ENCODE peak calls at places on chromosomes 3 and 15, in eight cellular contexts. K, T, P, E, L, A, N and M are unnamed samples.

GRCh38 chr3:128763967-128764366 is 38.0 kb downstream of the RAB7A start:
- DNase-seq in A (no peak), N (no peak), E (no peak), L (peak), K (no peak), P (no peak), T (no peak), M (no peak)

GRCh38 chr15:60476713-60477112 is 2.2 kb downstream of the ICE2 start:
- DNase-seq in L (no peak), T (no peak), N (no peak), P (no peak), K (no peak), E (no peak), A (no peak), M (no peak)

GRCh38 chr15:37019479-37020433 is 80.6 kb downstream of the MEIS2 start:
- DNase-seq in A (no peak), E (no peak), K (no peak), L (no peak), N (no peak), T (no peak), P (no peak), M (no peak)

GRCh38 chr3:177789500-177789899 is 592.2 kb upstream of the TBL1XR1 start:
- DNase-seq in A (no peak), K (no peak), E (no peak), T (no peak), N (no peak), L (no peak), P (no peak), M (no peak)

GRCh38 chr3:76096036-76096435 is 310.7 kb upstream of the ZNF717 start:
- DNase-seq in K (no peak), N (no peak), P (no peak), E (no peak), A (no peak), L (no peak), T (no peak), M (no peak)

GRCh38 chr3:16945330-16945729 is 60.6 kb downstream of the PLCL2 start:
- DNase-seq in P (no peak), A (no peak), E (no peak), T (no peak), K (no peak), L (no peak), N (no peak), M (no peak)

GRCh38 chr15:25982736-25983135 is 119.6 kb upstream of the ATP10A start:
- DNase-seq in E (no peak), P (no peak), T (no peak), L (no peak), K (no peak), A (no peak), N (no peak), M (no peak)

GRCh38 chr3:52532838-52533622 is 627 bp downstream of the NT5DC2 start:
- DNase-seq in N (peak), P (no peak), E (peak), T (peak), A (no peak), L (no peak), K (peak), M (no peak)

GRCh38 chr15:35060591-35060990 is 24.5 kb downstream of the NANOGP8 start:
- DNase-seq in N (no peak), E (no peak), A (no peak), P (no peak), T (no peak), L (no peak), K (no peak), M (no peak)

GRCh38 chr3:59563966-59564365 is 514.1 kb upstream of the CFAP20DC start:
- DNase-seq in L (no peak), N (no peak), K (no peak), A (no peak), P (no peak), T (no peak), E (no peak), M (no peak)

GRCh38 chr3:71881041-71881440 is 96.1 kb upstream of the PROK2 start:
- DNase-seq in L (no peak), E (no peak), K (no peak), P (no peak), T (peak), A (no peak), N (no peak), M (no peak)

GRCh38 chr3:141407043-141407442 is 38.7 kb downstream of the ZBTB38 start:
- DNase-seq in L (no peak), A (no peak), P (no peak), T (no peak), N (no peak), E (no peak), K (no peak), M (no peak)

GRCh38 chr3:65130782-65131181 is 443.0 kb upstream of the ADAMTS9 start:
- DNase-seq in A (no peak), N (no peak), K (no peak), L (no peak), E (no peak), T (no peak), P (no peak), M (no peak)

GRCh38 chr15:41950127-41950483 is 22.3 kb downstream of the EHD4 start:
- DNase-seq in L (no peak), K (no peak), P (no peak), N (no peak), T (no peak), E (no peak), A (no peak), M (no peak)

GRCh38 chr3:46702246-46703012 is 1.2 kb downstream of the TMIE start:
- DNase-seq in A (no peak), T (no peak), P (no peak), L (no peak), K (peak), E (peak), N (no peak), M (no peak)

GRCh38 chr3:186789554-186790260 is 6.3 kb downstream of the EIF4A2 start:
- DNase-seq in E (no peak), K (no peak), L (no peak), N (no peak), T (no peak), A (no peak), P (no peak), M (no peak)

GRCh38 chr15:39242345-39242744 is 338.5 kb upstream of the THBS1 start:
- DNase-seq in T (no peak), A (no peak), P (no peak), K (peak), E (no peak), N (no peak), L (no peak), M (peak)

GRCh38 chr15:53072077-53072476 is 281.9 kb upstream of the ONECUT1 start:
- DNase-seq in A (no peak), L (no peak), E (no peak), P (no peak), N (peak), T (peak), K (no peak), M (no peak)

GRCh38 chr3:36707623-36708409 is 56.5 kb downstream of the DCLK3 start:
- DNase-seq in T (no peak), E (no peak), P (no peak), L (no peak), K (no peak), N (peak), A (peak), M (no peak)

GRCh38 chr15:90315276-90315982 is 36.7 kb upstream of the ZNF774 start:
- DNase-seq in A (no peak), P (no peak), N (no peak), K (peak), E (peak), L (no peak), T (peak), M (no peak)

GRCh38 chr15:85543741-85544155 is 163.3 kb downstream of the AKAP13 start:
- DNase-seq in A (no peak), N (peak), P (no peak), K (peak), L (no peak), E (peak), T (peak), M (no peak)

GRCh38 chr3:168077091-168077490 is 18.6 kb downstream of the GOLIM4 start:
- DNase-seq in T (no peak), P (no peak), N (no peak), K (no peak), L (no peak), A (no peak), E (no peak), M (no peak)

GRCh38 chr15:33226559-33227181 is 32.2 kb upstream of the FMN1 start:
- DNase-seq in P (peak), N (peak), A (peak), K (peak), E (peak), T (peak), L (peak), M (no peak)

GRCh38 chr3:18649666-18650363 is 224.7 kb upstream of the SATB1 start:
- DNase-seq in N (peak), P (no peak), L (peak), K (no peak), T (no peak), A (no peak), E (no peak), M (no peak)

GRCh38 chr3:46454209-46454595 is 10.5 kb downstream of the LTF start:
- DNase-seq in K (no peak), N (no peak), L (no peak), P (no peak), T (no peak), E (no peak), A (no peak), M (no peak)

GRCh38 chr15:43293402-43293801 is 26.7 kb upstream of the TGM5 start:
- DNase-seq in L (no peak), A (no peak), P (no peak), K (no peak), T (no peak), E (no peak), N (no peak), M (no peak)

GRCh38 chr15:73786518-73786917 is 33.4 kb upstream of the INSYN1 start:
- DNase-seq in L (no peak), K (no peak), P (no peak), T (no peak), N (no peak), A (no peak), E (no peak), M (no peak)

GRCh38 chr3:14923476-14923875 is 23.9 kb upstream of the NR2C2 start:
- DNase-seq in T (no peak), A (no peak), N (no peak), K (no peak), E (no peak), L (no peak), P (no peak), M (no peak)

GRCh38 chr3:191809326-191809949 is 348.5 kb downstream of the PYDC2 start:
- DNase-seq in P (no peak), A (no peak), E (no peak), T (no peak), L (no peak), K (no peak), N (no peak), M (no peak)

GRCh38 chr15:38809621-38810020 is 245.0 kb upstream of the RASGRP1 start:
- DNase-seq in T (no peak), L (no peak), A (no peak), K (no peak), N (no peak), P (no peak), E (no peak), M (no peak)

GRCh38 chr3:183493296-183494045 is 62.0 kb downstream of the KLHL6 start:
- DNase-seq in T (no peak), N (no peak), L (no peak), E (no peak), A (no peak), P (no peak), K (no peak), M (no peak)